ENCODE peak calls at places on chromosome 17, in four cellular contexts. Z, A, X and O are unnamed samples.
A peak's percentile ranks its signal among the peaks of the same experiment; 100 is the strongest.

GRCh38 chr17:29124135-29124930 is 55.9 kb downstream of the MYO18A start:
- DNase-seq in Z (no peak), X (no peak), A (peak; percentile 64), O (no peak)

GRCh38 chr17:46769531-46770438 is 48.7 kb downstream of the WNT3 start:
- DNase-seq in Z (no peak), A (no peak), X (no peak), O (no peak)

GRCh38 chr17:74012465-74012864 is 191.0 kb upstream of the RPL38 start:
- DNase-seq in Z (no peak), A (no peak), X (no peak), O (no peak)

GRCh38 chr17:59423137-59423703 is 91.8 kb downstream of the YPEL2 start:
- DNase-seq in A (peak; percentile 9), Z (no peak), X (no peak), O (no peak)

GRCh38 chr17:74452841-74453661 is 13.4 kb upstream of the CD300A start:
- DNase-seq in A (no peak), Z (no peak), X (no peak), O (no peak)

GRCh38 chr17:50055055-50055425 is 870 bp upstream of the ITGA3 start:
- DNase-seq in A (peak; percentile 95), X (no peak), Z (peak; percentile 90), O (peak; percentile 27)

GRCh38 chr17:57577751-57578607 is 167.1 kb downstream of the CCDC182 start:
- DNase-seq in A (no peak), Z (peak; percentile 29), X (no peak), O (no peak)

GRCh38 chr17:67289174-67289876 is 44.3 kb upstream of the HELZ start:
- DNase-seq in A (no peak), X (no peak), Z (peak; percentile 33), O (no peak)

GRCh38 chr17:54899721-54900456 is 763 bp upstream of the TOM1L1 start:
- DNase-seq in A (peak; percentile 0), Z (no peak), X (no peak), O (no peak)

GRCh38 chr17:73643012-73643845 is 1.0 kb downstream of the SDK2 start:
- DNase-seq in X (no peak), Z (peak; percentile 26), A (peak; percentile 43), O (peak; percentile 37)

GRCh38 chr17:47159315-47159714 is 29.8 kb downstream of the CDC27 start:
- DNase-seq in X (no peak), Z (no peak), A (no peak), O (no peak)

GRCh38 chr17:77356690-77357201 is 216.0 kb downstream of the SEC14L1 start:
- DNase-seq in A (no peak), Z (no peak), X (no peak), O (no peak)

GRCh38 chr17:173064-173911 is 8.2 kb downstream of the DOC2B start:
- DNase-seq in Z (no peak), X (no peak), A (no peak), O (no peak)

GRCh38 chr17:4785311-4786110 is 653 bp downstream of the VMO1 start:
- DNase-seq in A (no peak), X (no peak), Z (no peak), O (no peak)

GRCh38 chr17:74190154-74190553 is 13.3 kb upstream of the RPL38 start:
- DNase-seq in Z (no peak), X (no peak), A (no peak), O (no peak)

GRCh38 chr17:7466644-7467341 is 12.6 kb downstream of the ZBTB4 start:
- DNase-seq in A (no peak), Z (no peak), X (no peak), O (no peak)

GRCh38 chr17:17672453-17673368 is 8.5 kb upstream of the RAI1 start:
- DNase-seq in X (no peak), Z (no peak), A (no peak), O (no peak)

GRCh38 chr17:41895617-41896016 is 23.1 kb downstream of the ACLY start:
- DNase-seq in X (no peak), A (no peak), Z (no peak), O (no peak)

GRCh38 chr17:34377078-34377823 is 14.2 kb upstream of the CCL1 start:
- DNase-seq in X (no peak), A (no peak), Z (no peak), O (no peak)

GRCh38 chr17:72614871-72615626 is 477.4 kb downstream of the SLC39A11 start:
- DNase-seq in A (peak; percentile 94), X (peak; percentile 21), Z (peak; percentile 42), O (peak; percentile 56)

GRCh38 chr17:4565209-4566141 is 5.1 kb upstream of the GGT6 start:
- DNase-seq in X (no peak), A (peak; percentile 42), Z (peak; percentile 51), O (peak; percentile 29)

GRCh38 chr17:39014795-39015545 is 47.8 kb upstream of the FBXO47 start:
- DNase-seq in A (no peak), X (no peak), Z (no peak), O (no peak)

GRCh38 chr17:77145635-77146632 is 5.2 kb downstream of the SEC14L1 start:
- DNase-seq in X (peak; percentile 52), Z (peak; percentile 30), A (peak; percentile 60), O (no peak)

GRCh38 chr17:79648181-79648831 is 37.5 kb upstream of the RBFOX3 start:
- DNase-seq in Z (peak; percentile 1), A (no peak), X (no peak), O (peak; percentile 5)

GRCh38 chr17:30363715-30364202 is 15.0 kb upstream of the CPD start:
- DNase-seq in X (peak; percentile 78), Z (no peak), A (peak; percentile 56), O (no peak)

GRCh38 chr17:8048736-8049135 is 9.9 kb downstream of the ALOX15B start:
- DNase-seq in Z (no peak), X (no peak), A (no peak), O (no peak)

GRCh38 chr17:76077582-76078110 is 1.3 kb upstream of the ZACN start:
- DNase-seq in A (no peak), Z (no peak), X (no peak), O (no peak)

GRCh38 chr17:72219136-72219823 is 98.5 kb downstream of the SOX9 start:
- DNase-seq in A (no peak), Z (no peak), X (no peak), O (no peak)

GRCh38 chr17:56870163-56870651 is 36.3 kb downstream of the DGKE start:
- DNase-seq in Z (no peak), A (no peak), X (no peak), O (no peak)

GRCh38 chr17:70961341-70961740 is 792.0 kb downstream of the KCNJ2 start:
- DNase-seq in A (no peak), X (no peak), Z (no peak), O (no peak)

DNA sequence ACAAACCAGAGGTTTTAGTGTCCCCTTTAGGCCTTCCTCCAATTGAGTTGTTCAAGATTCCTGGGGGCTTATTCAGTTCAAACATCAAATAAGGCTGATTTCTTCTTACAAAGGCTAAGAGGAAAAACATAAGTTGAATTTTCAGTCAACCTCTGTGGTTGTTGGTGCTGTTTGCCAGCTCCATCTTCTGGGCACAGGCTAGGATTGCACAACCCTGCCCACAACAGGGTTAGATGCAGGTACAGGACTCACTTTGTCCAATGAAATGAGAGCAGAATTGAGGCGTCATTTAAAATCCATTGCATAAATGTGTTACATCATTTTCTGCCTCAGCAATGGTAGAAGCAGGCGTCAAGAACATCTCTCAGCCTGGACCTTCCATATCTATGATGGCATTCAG is 173.3 kb downstream of the PMP22 start:
- DNase-seq in X (no peak), A (peak; percentile 0), Z (no peak), O (no peak)
- TF ChIP-seq CTCF in X (no peak), A (no peak), Z (no peak), O (peak; percentile 41)

DNA sequence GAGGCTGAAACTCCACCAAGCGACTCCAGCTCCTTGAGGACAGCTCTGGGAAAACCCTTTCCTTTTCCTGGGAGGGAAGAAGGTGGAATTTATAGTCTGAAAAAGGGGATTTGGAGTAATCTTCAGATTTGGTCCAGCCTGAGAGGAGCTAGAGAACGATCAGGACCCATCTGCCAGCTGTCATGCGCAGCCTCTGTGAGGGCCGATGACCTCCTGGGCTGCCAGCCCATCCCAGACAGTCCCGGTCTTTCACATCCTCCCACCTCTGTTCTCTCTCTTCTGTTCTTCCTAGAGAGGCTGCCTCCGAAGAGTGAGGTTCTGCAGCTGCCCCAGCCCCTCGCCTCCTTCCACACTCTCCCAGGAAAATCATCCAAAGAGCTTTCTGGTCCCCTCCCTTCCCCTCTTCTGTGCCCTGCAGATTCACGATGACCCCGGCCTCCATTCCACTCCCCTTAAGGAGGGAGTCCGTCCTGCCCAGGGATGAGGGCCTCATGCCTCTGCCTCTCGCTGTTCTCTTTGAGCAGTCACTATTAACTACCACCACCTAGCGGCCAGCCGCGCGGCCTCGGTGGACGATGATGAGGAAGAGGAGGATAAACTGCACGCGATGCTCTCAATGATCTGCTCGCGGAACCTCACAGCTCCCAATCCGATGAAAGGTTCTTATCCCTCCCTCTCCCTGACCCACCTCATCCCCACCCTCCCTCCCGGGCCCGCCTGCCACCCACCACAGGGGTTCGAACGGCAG is 29.6 kb downstream of the SGSM2 start:
- DNase-seq in Z (no peak), X (no peak), A (no peak), O (no peak)
- TF ChIP-seq CTCF in Z (no peak), X (peak; percentile 22), A (no peak), O (peak; percentile 30)

GRCh38 chr17:44278006-44278405 is 10.1 kb upstream of the SLC4A1 start:
- DNase-seq in X (no peak), A (no peak), Z (no peak), O (no peak)

GRCh38 chr17:44280383-44280782 is 12.4 kb upstream of the SLC4A1 start:
- DNase-seq in X (no peak), A (no peak), Z (no peak), O (no peak)

GRCh38 chr17:44283374-44284023 is 15.6 kb upstream of the SLC4A1 start:
- DNase-seq in A (no peak), X (no peak), Z (no peak), O (no peak)

GRCh38 chr17:44281570-44281969 is 13.6 kb upstream of the SLC4A1 start:
- DNase-seq in X (no peak), A (no peak), Z (no peak), O (no peak)

DNA sequence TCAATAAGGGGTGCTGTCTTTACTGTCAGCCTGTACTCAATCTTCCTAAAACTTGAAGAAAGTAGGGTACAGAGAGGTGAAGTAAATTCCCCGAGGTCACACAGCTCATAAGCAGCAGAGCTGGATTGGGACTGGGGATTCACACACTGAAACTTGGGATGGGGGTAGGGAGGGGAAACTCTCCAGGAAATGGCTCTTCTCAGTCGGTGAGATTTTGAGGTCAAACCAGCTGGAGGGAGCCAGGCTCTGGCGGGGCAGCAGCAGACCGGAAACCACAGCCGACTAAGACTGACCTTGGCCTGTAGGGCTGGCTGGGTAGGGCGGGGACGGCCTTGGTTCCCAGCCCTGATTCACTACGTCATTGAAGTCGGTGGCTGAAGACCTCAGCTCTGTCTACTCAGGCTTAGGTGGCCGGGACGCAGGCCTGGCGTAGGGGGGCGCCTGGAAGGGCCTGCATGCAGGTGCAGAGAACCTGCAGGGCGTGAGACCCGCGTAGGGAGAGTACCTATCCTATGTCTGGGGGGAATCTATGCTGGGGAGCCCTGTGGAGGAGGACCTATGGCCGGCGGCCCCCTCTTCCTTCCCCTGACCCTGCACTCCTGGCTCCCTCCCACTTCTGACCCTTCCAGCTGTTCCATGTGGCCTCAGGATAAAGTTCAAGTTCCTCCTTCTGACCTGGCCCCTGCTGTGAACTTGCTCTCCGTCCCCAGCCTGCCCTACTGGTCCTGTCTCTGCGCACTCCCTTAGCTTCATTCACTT is 11.8 kb upstream of the SLC4A1 start:
- DNase-seq in X (peak; percentile 51), A (peak; percentile 78), Z (peak; percentile 5), O (no peak)
- TF ChIP-seq CTCF in X (no peak), A (no peak), Z (no peak), O (no peak)

GRCh38 chr17:45223541-45224528 is 2.1 kb downstream of the FMNL1 start:
- DNase-seq in X (no peak), A (no peak), Z (no peak), O (no peak)
- TF ChIP-seq CTCF in X (no peak), A (peak; percentile 3), Z (no peak), O (no peak)